ENCODE peak calls at places on chromosomes 2 and 18, in four cellular contexts. P is A172; B is stimulated activated CD4-positive, alpha-beta T cell treated with anti-CD3 and anti-CD28 coated beads, Interleukin-1b, Interleukin-23, amount 100 ng/mL, for 1 hour; T is T-cell. R is an unnamed sample.

GRCh38 chr2:26460613-26461031 is 17.3 kb downstream of the OTOF start:
- DNase-seq in P (no peak), B (no peak), T (no peak), R (no peak)

GRCh38 chr2:186410802-186411201 is 75.3 kb upstream of the ZC3H15 start:
- DNase-seq in P (no peak), B (no peak), T (no peak), R (no peak)

GRCh38 chr18:61274561-61274960 is 58.7 kb upstream of the CDH20 start:
- DNase-seq in P (no peak), B (no peak), T (no peak), R (no peak)

GRCh38 chr2:36797324-36798070 is 101.0 kb downstream of the VIT start:
- DNase-seq in P (no peak), B (no peak), T (no peak), R (no peak)

GRCh38 chr2:77649856-77650255 is 127.7 kb upstream of the LRRTM4 start:
- DNase-seq in P (no peak), B (no peak), T (no peak), R (no peak)

GRCh38 chr2:222733470-222733845 is 62.0 kb downstream of the MOGAT1 start:
- DNase-seq in P (no peak), B (no peak), T (no peak), R (no peak)

GRCh38 chr2:55010915-55011314 is 39.3 kb downstream of the RTN4 start:
- DNase-seq in P (no peak), B (no peak), T (no peak), R (no peak)

GRCh38 chr2:236879416-236879963 is 206.2 kb upstream of the COPS8 start:
- DNase-seq in P (no peak), B (no peak), T (no peak), R (no peak)

GRCh38 chr2:12167525-12168317 is 421.3 kb downstream of the LPIN1 start:
- DNase-seq in P (no peak), B (no peak), T (no peak), R (no peak)

GRCh38 chr18:62420513-62421209 is 95.6 kb downstream of the TNFRSF11A start:
- DNase-seq in P (peak), B (peak), T (peak), R (no peak)

GRCh38 chr2:46170611-46171385 is 126.4 kb upstream of the EPAS1 start:
- DNase-seq in P (no peak), B (no peak), T (no peak), R (no peak)

GRCh38 chr18:75654928-75655745 is 227.6 kb upstream of the SMIM21 start:
- DNase-seq in P (no peak), B (no peak), T (no peak), R (no peak)

GRCh38 chr18:36872329-36872728 is 43.4 kb downstream of the KIAA1328 start:
- DNase-seq in P (no peak), B (no peak), T (no peak), R (no peak)

GRCh38 chr2:126653102-126653501 is 2.9 kb upstream of the GYPC start:
- DNase-seq in P (no peak), B (no peak), T (no peak), R (no peak)

GRCh38 chr2:120939595-120940318 is 204.1 kb downstream of the GLI2 start:
- DNase-seq in P (peak), B (no peak), T (no peak), R (no peak)

GRCh38 chr18:7568426-7568825 is 1.3 kb downstream of the PTPRM start:
- DNase-seq in P (no peak), B (no peak), T (no peak), R (peak)

GRCh38 chr18:10660485-10660884 is 134.7 kb downstream of the NAPG start:
- DNase-seq in P (no peak), B (no peak), T (no peak), R (no peak)

GRCh38 chr2:66596229-66596628 is 161.3 kb downstream of the MEIS1 start:
- DNase-seq in P (no peak), B (no peak), T (no peak), R (no peak)

GRCh38 chr2:30398488-30398887 is 48.6 kb upstream of the LCLAT1 start:
- DNase-seq in P (no peak), B (no peak), T (no peak), R (no peak)

GRCh38 chr2:65175894-65176527 is 46.1 kb upstream of the RAB1A start:
- DNase-seq in P (no peak), B (no peak), T (no peak), R (no peak)

GRCh38 chr2:20400787-20401494 is 45.9 kb upstream of the RHOB start:
- DNase-seq in P (no peak), B (no peak), T (no peak), R (no peak)

GRCh38 chr2:174631009-174631981 is 33.7 kb upstream of the WIPF1 start:
- DNase-seq in P (peak), B (no peak), T (no peak), R (no peak)

GRCh38 chr2:165795011-165795410 is 964 bp upstream of the GALNT3 start:
- DNase-seq in P (peak), B (no peak), T (no peak), R (no peak)

GRCh38 chr2:3827673-3828575 is 124.5 kb downstream of the DCDC2C start:
- DNase-seq in P (peak), B (no peak), T (no peak), R (no peak)